ENCODE peak calls at places on chromosomes 3 and 15, in six cellular contexts. I, G, A, N, Q and X are unnamed samples. For H3K36me3, the result is how much of the 10 kb centered on the place peaks cover.

GRCh38 chr15:38647683-38648082 is 83.1 kb upstream of the RASGRP1 start:
- DNase-seq in I (no peak), G (no peak), A (no peak), N (no peak), Q (no peak), X (no peak)

GRCh38 chr3:46713898-46714552 is 3.6 kb downstream of the PRSS50 start:
- DNase-seq in I (no peak), G (peak), A (no peak), N (peak), Q (no peak), X (no peak)

GRCh38 chr3:128367726-128368125 is 99.0 kb downstream of the DNAJB8 start:
- DNase-seq in I (peak), G (no peak), A (peak), N (no peak), Q (no peak), X (no peak)

GRCh38 chr15:56963719-56964118 is 45.3 kb downstream of the TCF12 start:
- DNase-seq in I (no peak), G (no peak), A (no peak), N (no peak), Q (no peak), X (no peak)

GRCh38 chr3:126777366-126777765 is 73.3 kb downstream of the CHCHD6 start:
- DNase-seq in I (no peak), G (no peak), A (no peak), N (no peak), Q (no peak), X (no peak)

GRCh38 chr3:116201032-116201690 is 244.1 kb downstream of the LSAMP start:
- DNase-seq in I (no peak), G (no peak), A (no peak), N (no peak), Q (no peak), X (no peak)

GRCh38 chr3:160226026-160226739 is 961 bp downstream of the C3orf80 start:
- DNase-seq in I (no peak), G (no peak), A (peak), N (no peak), Q (no peak), X (no peak)

GRCh38 chr3:12303532-12303931 is 14.7 kb downstream of the PPARG start:
- DNase-seq in I (peak), G (no peak), A (no peak), N (no peak), Q (no peak), X (peak)

GRCh38 chr15:41983621-41984571 is 11.5 kb upstream of the EHD4 start:
- DNase-seq in I (no peak), G (peak), A (no peak), N (no peak), Q (no peak), X (no peak)

GRCh38 chr3:137582484-137582883 is 181.6 kb upstream of the SOX14 start:
- DNase-seq in I (no peak), G (no peak), A (peak), N (no peak), Q (no peak), X (no peak)

GRCh38 chr3:76199382-76199781 is 414.0 kb upstream of the ZNF717 start:
- DNase-seq in I (no peak), G (no peak), A (no peak), N (no peak), Q (no peak), X (no peak)

GRCh38 chr3:177335728-177336127 is 138.4 kb upstream of the TBL1XR1 start:
- DNase-seq in I (peak), G (no peak), A (no peak), N (no peak), Q (no peak), X (no peak)

GRCh38 chr3:67297715-67298475 is 299.8 kb downstream of the KBTBD8 start:
- DNase-seq in I (no peak), G (no peak), A (no peak), N (no peak), Q (no peak), X (no peak)

GRCh38 chr3:32078085-32078634 is 28.3 kb upstream of the GPD1L start:
- DNase-seq in I (no peak), G (no peak), A (no peak), N (no peak), Q (no peak), X (no peak)

GRCh38 chr3:195086341-195086740 is 184.6 kb downstream of the XXYLT1 start:
- DNase-seq in I (no peak), G (peak), A (no peak), N (peak), Q (no peak), X (no peak)

GRCh38 chr15:78987891-78988360 is 43.1 kb upstream of the CTSH start:
- DNase-seq in I (no peak), G (no peak), A (no peak), N (no peak), Q (no peak), X (no peak)

GRCh38 chr15:74438696-74439316 is 5.0 kb upstream of the SEMA7A start:
- DNase-seq in I (peak), G (peak), A (peak), N (peak), Q (peak), X (no peak)

GRCh38 chr15:62770752-62771151 is 271.8 kb upstream of the TPM1 start:
- DNase-seq in I (peak), G (peak), A (no peak), N (no peak), Q (no peak), X (peak)

GRCh38 chr15:74369084-74369745 is 1.8 kb upstream of the CYP11A1 start:
- DNase-seq in I (no peak), G (no peak), A (no peak), N (no peak), Q (no peak), X (no peak)

GRCh38 chr3:32414527-32415202 is 23.0 kb downstream of the CMTM7 start:
- DNase-seq in I (peak), G (no peak), A (no peak), N (no peak), Q (no peak), X (no peak)

GRCh38 chr15:79059081-79059572 is 31.5 kb downstream of the RASGRF1 start:
- DNase-seq in I (no peak), G (no peak), A (no peak), N (no peak), Q (no peak), X (no peak)

GRCh38 chr3:94360982-94361381 is 298.1 kb downstream of the NSUN3 start:
- DNase-seq in I (no peak), G (no peak), A (no peak), N (no peak), Q (no peak), X (no peak)

GRCh38 chr15:87207945-87208580 is 1048.5 kb downstream of the NTRK3 start:
- DNase-seq in I (no peak), G (no peak), A (peak), N (no peak), Q (no peak), X (peak)

GRCh38 chr3:65795166-65795565 is 243.6 kb downstream of the MAGI1 start:
- DNase-seq in I (no peak), G (no peak), A (no peak), N (no peak), Q (no peak), X (no peak)

GRCh38 chr15:64622410-64623260 is 152.8 kb downstream of the RBPMS2 start:
- DNase-seq in I (no peak), G (no peak), A (no peak), N (no peak), Q (no peak), X (no peak)

GRCh38 chr3:122146466-122146865 is 37.0 kb upstream of the CASR start:
- DNase-seq in I (no peak), G (no peak), A (no peak), N (no peak), Q (no peak), X (no peak)

GRCh38 chr3:147757919-147758318 is 348.8 kb downstream of the ZIC1 start:
- DNase-seq in I (no peak), G (no peak), A (no peak), N (no peak), Q (no peak), X (no peak)

GRCh38 chr15:69802432-69802831 is 295.3 kb downstream of the TLE3 start:
- DNase-seq in I (no peak), G (no peak), A (peak), N (peak), Q (no peak), X (no peak)

GRCh38 chr15:37794947-37795346 is 139.5 kb upstream of the TMCO5A start:
- DNase-seq in I (no peak), G (no peak), A (no peak), N (no peak), Q (no peak), X (no peak)

GRCh38 chr3:46405301-46406079 is 1.4 kb downstream of the CCR5AS start:
- DNase-seq in I (no peak), G (no peak), A (no peak), N (peak), Q (no peak), X (no peak)

GRCh38 chr15:91067026-91067425 is 33.0 kb upstream of the SV2B start:
- DNase-seq in I (no peak), G (no peak), A (no peak), N (no peak), Q (no peak), X (no peak)

GRCh38 chr3:14543446-14543845 is 3.3 kb upstream of the GRIP2 start:
- DNase-seq in I (no peak), G (peak), A (no peak), N (no peak), Q (peak), X (no peak)

GRCh38 chr15:78691167-78691872 is 50.3 kb upstream of the CHRNB4 start:
- DNase-seq in I (no peak), G (no peak), A (no peak), N (no peak), Q (no peak), X (no peak)

GRCh38 chr3:42683875-42684593 is 1.3 kb upstream of the KLHL40 start:
- DNase-seq in I (peak), G (peak), A (peak), N (peak), Q (peak), X (peak)

GRCh38 chr3:102225407-102226132 is 209.2 kb upstream of the ZPLD1 start:
- DNase-seq in I (peak), G (no peak), A (no peak), N (no peak), Q (no peak), X (peak)

GRCh38 chr3:24432989-24433388 is 61.7 kb downstream of the THRB start:
- DNase-seq in I (no peak), G (no peak), A (no peak), N (no peak), Q (no peak), X (no peak)

GRCh38 chr3:12438318-12438717 is 46.0 kb upstream of the TSEN2 start:
- DNase-seq in I (no peak), G (no peak), A (no peak), N (no peak), Q (no peak), X (no peak)

GRCh38 chr3:129230311-129231019 is 18.9 kb upstream of the COPG1 start:
- DNase-seq in I (peak), G (no peak), A (no peak), N (no peak), Q (no peak), X (no peak)

DNA sequence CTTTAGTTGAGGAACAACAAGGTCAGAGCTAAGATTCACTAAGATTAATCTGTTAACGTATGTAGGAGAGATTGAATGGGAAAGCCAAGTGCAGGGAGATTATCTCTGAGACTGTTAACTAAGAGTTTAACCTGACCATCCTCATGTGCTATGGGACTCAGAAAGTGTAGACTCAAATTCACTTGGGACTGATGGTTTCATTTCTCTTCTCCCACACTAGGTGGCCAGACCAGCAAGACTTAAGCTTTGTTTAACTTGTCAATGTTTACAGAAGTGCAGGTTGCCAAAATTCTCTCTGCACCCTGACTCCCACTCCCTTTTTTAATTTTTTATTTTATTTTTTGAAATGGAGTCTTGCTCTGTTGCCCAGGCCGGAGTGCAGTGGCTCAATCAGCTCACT is 6.3 kb upstream of the HEXA start:
- DNase-seq in I (no peak), G (no peak), A (no peak), N (no peak), Q (no peak), X (no peak)
- TF ChIP-seq CTCF in I (peak), G (no peak), A (peak), N (no peak), Q (no peak), X (peak)

DNA sequence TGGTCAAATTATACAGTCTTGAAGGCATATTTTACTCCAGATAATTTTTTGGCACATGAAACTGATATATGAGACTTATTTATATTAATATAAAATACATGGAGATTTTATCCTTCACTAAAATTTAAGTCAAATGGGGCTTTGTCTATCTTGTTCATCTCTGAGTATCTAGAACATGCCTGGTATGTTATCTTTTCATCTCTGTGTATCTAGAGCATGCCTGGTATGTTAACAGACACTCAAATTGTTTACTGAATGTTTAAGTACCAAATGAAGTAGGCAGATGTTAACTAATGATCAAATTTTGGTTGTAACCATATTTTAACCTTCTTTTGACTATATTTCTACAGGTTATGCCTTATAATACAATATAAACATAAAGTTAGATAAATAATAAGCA is 7.7 kb downstream of the GTF2A2 start:
- DNase-seq in I (no peak), G (no peak), A (no peak), N (no peak), Q (no peak), X (no peak)
- H3K36me3 ChIP-seq in I (under half), G (half or more), A (half or more), N (half or more), Q (under half), X (under half)

GRCh38 chr3:133965033-133965570 is 64.6 kb downstream of the SLCO2A1 start:
- DNase-seq in I (no peak), G (no peak), A (no peak), N (no peak), Q (no peak), X (no peak)
- H3K4me3 ChIP-seq in I (no peak), G (no peak), A (no peak), N (no peak), Q (no peak), X (no peak)

GRCh38 chr15:43086551-43086950 is 19.3 kb downstream of the UBR1 start:
- DNase-seq in I (no peak), G (no peak), A (no peak), N (no peak), Q (no peak), X (no peak)

GRCh38 chr15:43085921-43086320 is 19.9 kb downstream of the UBR1 start:
- DNase-seq in I (no peak), G (no peak), A (no peak), N (no peak), Q (no peak), X (no peak)

GRCh38 chr15:43082509-43082908 is 23.3 kb downstream of the UBR1 start:
- DNase-seq in I (no peak), G (no peak), A (no peak), N (no peak), Q (no peak), X (no peak)

DNA sequence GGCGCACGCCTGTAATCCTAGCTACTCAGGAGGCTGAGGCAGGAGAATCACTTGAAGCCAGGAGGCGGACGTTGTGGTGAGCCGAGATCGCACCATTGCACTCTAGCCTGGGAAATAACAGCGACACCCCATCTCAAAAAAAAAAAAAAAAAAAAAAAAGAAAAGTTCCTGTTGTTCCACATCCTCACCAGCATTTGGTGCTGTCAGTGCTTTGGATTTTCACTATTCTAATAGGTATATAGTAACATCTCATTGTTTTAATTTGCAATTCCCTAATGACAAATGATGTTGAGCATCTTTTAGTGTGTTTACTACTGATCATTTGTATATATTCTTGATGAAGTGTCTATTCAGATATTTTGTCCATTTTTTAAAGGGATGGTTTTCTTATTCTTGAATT is 24.6 kb downstream of the UBR1 start:
- DNase-seq in I (no peak), G (no peak), A (no peak), N (no peak), Q (no peak), X (no peak)
- TF ChIP-seq CTCF in I (no peak), G (no peak), A (no peak), N (no peak), Q (no peak), X (no peak)

GRCh38 chr3:52685285-52685704 is 418 bp downstream of the PBRM1 start:
- DNase-seq in I (no peak), G (peak), A (peak), N (peak), Q (peak), X (no peak)

GRCh38 chr3:52689151-52689550 is 3.3 kb downstream of the GNL3 start:
- DNase-seq in I (no peak), G (no peak), A (no peak), N (no peak), Q (no peak), X (no peak)

GRCh38 chr3:52690560-52690959 is 4.7 kb downstream of the GNL3 start:
- DNase-seq in I (no peak), G (no peak), A (no peak), N (no peak), Q (no peak), X (no peak)

GRCh38 chr3:52685705-52686691 is at the start of the genes GNL3 and PBRM1:
- DNase-seq in I (peak), G (peak), A (peak), N (peak), Q (peak), X (peak)

DNA sequence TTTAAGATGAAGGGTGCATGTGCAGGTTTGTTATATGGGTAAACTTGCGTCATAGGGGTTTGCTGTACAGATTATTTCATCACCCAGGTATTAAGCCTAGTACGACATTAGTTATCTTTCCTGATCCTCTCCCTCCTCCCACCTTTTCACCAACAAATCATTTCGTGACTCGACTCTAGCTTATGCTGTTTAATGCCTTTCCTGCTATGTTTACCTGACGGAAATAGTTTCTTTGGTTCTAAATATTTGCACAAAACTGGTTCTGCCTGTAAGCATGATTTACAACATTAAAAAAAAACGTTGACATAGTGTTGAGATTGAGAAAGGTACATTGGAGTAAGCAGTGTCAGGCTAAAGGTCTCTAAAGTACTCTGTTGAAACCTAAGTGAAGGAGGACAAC is 2.4 kb downstream of the GNL3 start:
- DNase-seq in I (no peak), G (no peak), A (no peak), N (no peak), Q (no peak), X (no peak)
- H3K36me3 ChIP-seq in I (half or more), G (half or more), A (half or more), N (half or more), Q (under half), X (under half)

GRCh38 chr3:172066880-172067778 is 27.8 kb downstream of the FNDC3B start:
- DNase-seq in I (no peak), G (no peak), A (no peak), N (no peak), Q (no peak), X (no peak)
- H3K4me3 ChIP-seq in I (no peak), G (no peak), A (no peak), N (no peak), Q (no peak), X (no peak)

DNA sequence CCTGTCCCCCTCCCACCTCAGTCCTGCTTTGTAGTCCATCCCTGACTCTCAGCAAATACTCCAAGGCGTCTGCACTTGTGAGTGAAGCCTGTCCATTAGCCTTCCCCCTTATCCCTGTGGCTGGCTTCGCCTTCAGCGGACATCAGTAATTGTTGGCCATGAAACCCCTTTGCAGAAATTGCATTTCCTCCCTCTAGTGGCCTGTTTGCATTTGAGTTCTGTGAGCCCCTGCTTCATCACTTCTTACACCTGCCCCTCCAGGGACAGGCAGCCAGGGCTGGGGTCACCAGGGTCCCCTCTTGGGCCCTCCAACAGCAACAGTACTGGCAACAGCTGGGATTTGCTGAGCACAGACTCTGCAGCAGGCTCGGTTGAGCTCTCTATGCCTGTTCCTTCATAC is 9.0 kb upstream of the LRRK1 start:
- DNase-seq in I (no peak), G (no peak), A (no peak), N (no peak), Q (no peak), X (no peak)
- TF ChIP-seq CTCF in I (peak), G (no peak), A (peak), N (no peak), Q (no peak), X (peak)